ENCODE peak calls at places on chromosomes 16 and 17, in nine cellular contexts. E is fibroblast of lung; I is neural progenitor cell; M is effector memory CD4-positive, alpha-beta T cell; J is sigmoid colon; T is transverse colon; H is mesendoderm; Y is CD8-positive, alpha-beta T cell; O is IMR-90. A is an unnamed sample. For H3K4me1, the result is how much of the 10 kb centered on the place peaks cover.

GRCh38 chr17:42675348-42675983 is 1.3 kb downstream of the PLEKHH3 start:
- DNase-seq in E (no peak), I (no peak), M (no peak), J (no peak), T (peak), H (no peak), Y (no peak), O (no peak), A (peak)

GRCh38 chr16:53744449-53744848 is 40.5 kb downstream of the FTO start:
- DNase-seq in E (no peak), I (no peak), M (no peak), J (no peak), T (no peak), H (peak), Y (peak), O (no peak), A (no peak)

GRCh38 chr17:3566551-3566950 is 8.9 kb upstream of the TRPV3 start:
- DNase-seq in E (no peak), I (no peak), M (no peak), J (no peak), T (no peak), H (no peak), Y (no peak), O (no peak), A (no peak)

GRCh38 chr16:7405166-7405565 is 72.5 kb downstream of the RBFOX1 start:
- DNase-seq in E (no peak), I (peak), M (no peak), J (no peak), T (no peak), H (peak), Y (no peak), O (no peak), A (peak)

GRCh38 chr17:83078378-83079339 is 750 bp upstream of the METRNL start:
- DNase-seq in E (no peak), I (peak), M (no peak), J (peak), T (no peak), H (no peak), Y (no peak), O (no peak), A (no peak)

GRCh38 chr17:32962320-32962707 is 29.3 kb upstream of the SPACA3 start:
- DNase-seq in E (no peak), I (no peak), M (no peak), J (no peak), T (no peak), H (peak), Y (no peak), O (no peak), A (no peak)

GRCh38 chr17:17784599-17785264 is 52.1 kb downstream of the SREBF1 start:
- DNase-seq in E (no peak), I (peak), M (no peak), J (no peak), T (no peak), H (peak), Y (peak), O (no peak), A (no peak)

GRCh38 chr17:8742828-8743227 is 1.8 kb downstream of the CCDC42 start:
- DNase-seq in E (no peak), I (no peak), M (no peak), J (no peak), T (no peak), H (no peak), Y (no peak), O (no peak), A (no peak)

GRCh38 chr16:4140652-4141051 is 24.4 kb upstream of the ADCY9 start:
- DNase-seq in E (peak), I (no peak), M (no peak), J (no peak), T (no peak), H (no peak), Y (no peak), O (peak), A (no peak)

GRCh38 chr17:75084039-75084660 is 3.6 kb upstream of the SLC16A5 start:
- DNase-seq in E (peak), I (no peak), M (no peak), J (no peak), T (no peak), H (peak), Y (peak), O (no peak), A (no peak)

GRCh38 chr17:81398170-81398854 is 3.1 kb downstream of the BAHCC1 start:
- DNase-seq in E (peak), I (peak), M (no peak), J (no peak), T (peak), H (peak), Y (no peak), O (peak), A (no peak)

GRCh38 chr17:46771601-46772012 is 46.9 kb downstream of the WNT3 start:
- DNase-seq in E (no peak), I (no peak), M (no peak), J (no peak), T (peak), H (peak), Y (no peak), O (no peak), A (peak)

GRCh38 chr17:42050360-42051012 is at the start of gene C17orf113:
- DNase-seq in E (peak), I (peak), M (peak), J (peak), T (peak), H (peak), Y (peak), O (no peak), A (peak)

GRCh38 chr17:7133424-7133823 is 18.8 kb upstream of the ASGR2 start:
- DNase-seq in E (no peak), I (peak), M (no peak), J (no peak), T (peak), H (peak), Y (peak), O (no peak), A (peak)

GRCh38 chr16:27097671-27098275 is 31.0 kb downstream of the C16orf82 start:
- DNase-seq in E (peak), I (no peak), M (no peak), J (no peak), T (no peak), H (no peak), Y (no peak), O (no peak), A (peak)

GRCh38 chr17:27481327-27481726 is 25.1 kb downstream of the KSR1 start:
- DNase-seq in E (no peak), I (no peak), M (peak), J (no peak), T (no peak), H (no peak), Y (peak), O (no peak), A (no peak)

GRCh38 chr17:3636908-3637373 is 381 bp downstream of the CTNS start:
- DNase-seq in E (no peak), I (peak), M (no peak), J (no peak), T (no peak), H (peak), Y (peak), O (no peak), A (no peak)

GRCh38 chr16:24988137-24988535 is 27.0 kb downstream of the ARHGAP17 start:
- DNase-seq in E (no peak), I (no peak), M (no peak), J (no peak), T (no peak), H (no peak), Y (no peak), O (peak), A (no peak)

GRCh38 chr16:27972500-27972899 is 91.0 kb downstream of the GSG1L start:
- DNase-seq in E (peak), I (peak), M (peak), J (peak), T (peak), H (peak), Y (no peak), O (peak), A (peak)

GRCh38 chr16:3745751-3746355 is 28.5 kb upstream of the TRAP1 start:
- DNase-seq in E (peak), I (no peak), M (no peak), J (peak), T (no peak), H (no peak), Y (no peak), O (peak), A (no peak)

GRCh38 chr17:81566461-81567126 is 14.4 kb upstream of the FAAP100 start:
- DNase-seq in E (peak), I (no peak), M (no peak), J (peak), T (peak), H (no peak), Y (no peak), O (peak), A (peak)

GRCh38 chr17:39199673-39199985 is 454 bp upstream of the RPL19 start:
- DNase-seq in E (no peak), I (no peak), M (no peak), J (no peak), T (no peak), H (no peak), Y (no peak), O (no peak), A (no peak)

GRCh38 chr17:18905226-18905625 is 46.7 kb upstream of the SLC5A10 start:
- DNase-seq in E (no peak), I (no peak), M (no peak), J (no peak), T (no peak), H (no peak), Y (no peak), O (no peak), A (no peak)

GRCh38 chr17:10992097-10992496 is 154.2 kb upstream of the PIRT start:
- DNase-seq in E (no peak), I (no peak), M (no peak), J (no peak), T (no peak), H (no peak), Y (no peak), O (no peak), A (no peak)

GRCh38 chr16:70751593-70751992 is 49.4 kb downstream of the VAC14 start:
- DNase-seq in E (no peak), I (no peak), M (no peak), J (no peak), T (peak), H (no peak), Y (no peak), O (no peak), A (no peak)

GRCh38 chr17:15319461-15319860 is 21.9 kb downstream of the TEKT3 start:
- DNase-seq in E (no peak), I (no peak), M (no peak), J (no peak), T (no peak), H (no peak), Y (no peak), O (no peak), A (no peak)

GRCh38 chr17:82551779-82552457 is 32.4 kb downstream of the FOXK2 start:
- DNase-seq in E (peak), I (peak), M (peak), J (peak), T (peak), H (peak), Y (peak), O (peak), A (peak)

GRCh38 chr16:66502020-66502913 is 47.7 kb downstream of the TK2 start:
- DNase-seq in E (peak), I (no peak), M (no peak), J (peak), T (no peak), H (no peak), Y (no peak), O (peak), A (no peak)

GRCh38 chr16:86566966-86567700 is 504 bp downstream of the FOXC2 start:
- DNase-seq in E (peak), I (peak), M (no peak), J (no peak), T (no peak), H (peak), Y (no peak), O (peak), A (peak)

GRCh38 chr16:73216932-73217331 is 169.0 kb upstream of the ZFHX3 start:
- DNase-seq in E (no peak), I (no peak), M (no peak), J (no peak), T (no peak), H (no peak), Y (no peak), O (peak), A (no peak)

GRCh38 chr17:1577186-1577585 is 14.6 kb upstream of the PITPNA start:
- DNase-seq in E (peak), I (no peak), M (no peak), J (peak), T (peak), H (peak), Y (no peak), O (peak), A (peak)

GRCh38 chr17:69268442-69269068 is 39.9 kb upstream of the ABCA10 start:
- DNase-seq in E (no peak), I (no peak), M (no peak), J (no peak), T (no peak), H (no peak), Y (no peak), O (no peak), A (no peak)

GRCh38 chr16:30163538-30163937 is 19.9 kb upstream of the CORO1A start:
- DNase-seq in E (no peak), I (no peak), M (no peak), J (no peak), T (no peak), H (no peak), Y (no peak), O (no peak), A (no peak)

GRCh38 chr16:50282010-50282538 is 15.7 kb downstream of the ADCY7 start:
- DNase-seq in E (peak), I (no peak), M (peak), J (peak), T (peak), H (no peak), Y (peak), O (no peak), A (peak)

DNA sequence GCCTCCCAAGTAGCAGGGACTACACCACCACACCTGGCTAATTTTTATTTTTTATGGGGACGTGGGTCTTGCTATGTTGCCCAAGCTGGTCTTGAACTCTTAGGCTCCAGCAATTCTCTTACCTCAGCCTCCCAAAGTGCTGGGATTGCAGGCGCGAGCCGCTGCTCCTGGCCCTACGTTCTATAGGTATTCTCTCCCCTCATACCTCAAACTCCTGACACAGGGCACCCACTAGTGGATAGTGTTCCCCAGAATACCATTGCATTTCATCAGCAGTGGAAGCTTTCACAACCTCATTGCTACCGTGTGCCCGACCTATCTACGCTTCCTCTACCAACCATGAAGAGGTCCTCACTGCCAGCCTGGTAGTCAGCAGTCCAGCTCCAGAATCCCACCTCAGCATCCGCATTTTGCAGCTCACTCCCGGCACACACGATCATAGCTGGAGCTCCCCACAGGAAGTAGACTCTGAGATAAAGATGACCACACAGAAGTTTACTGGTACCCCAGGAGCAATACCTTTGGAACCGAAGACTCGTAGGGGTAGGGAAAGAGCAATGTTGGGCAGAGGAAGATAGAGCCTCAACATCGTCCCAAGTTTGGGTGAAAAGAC is 9.3 kb downstream of the CTRB2 start:
- DNase-seq in E (no peak), I (no peak), M (no peak), J (no peak), T (no peak), H (peak), Y (no peak), O (no peak), A (no peak)
- H3K4me1 ChIP-seq in E (under half), I (under half), M (under half), J (under half), T (under half), H (under half), Y (under half), O (under half), A (under half)

DNA sequence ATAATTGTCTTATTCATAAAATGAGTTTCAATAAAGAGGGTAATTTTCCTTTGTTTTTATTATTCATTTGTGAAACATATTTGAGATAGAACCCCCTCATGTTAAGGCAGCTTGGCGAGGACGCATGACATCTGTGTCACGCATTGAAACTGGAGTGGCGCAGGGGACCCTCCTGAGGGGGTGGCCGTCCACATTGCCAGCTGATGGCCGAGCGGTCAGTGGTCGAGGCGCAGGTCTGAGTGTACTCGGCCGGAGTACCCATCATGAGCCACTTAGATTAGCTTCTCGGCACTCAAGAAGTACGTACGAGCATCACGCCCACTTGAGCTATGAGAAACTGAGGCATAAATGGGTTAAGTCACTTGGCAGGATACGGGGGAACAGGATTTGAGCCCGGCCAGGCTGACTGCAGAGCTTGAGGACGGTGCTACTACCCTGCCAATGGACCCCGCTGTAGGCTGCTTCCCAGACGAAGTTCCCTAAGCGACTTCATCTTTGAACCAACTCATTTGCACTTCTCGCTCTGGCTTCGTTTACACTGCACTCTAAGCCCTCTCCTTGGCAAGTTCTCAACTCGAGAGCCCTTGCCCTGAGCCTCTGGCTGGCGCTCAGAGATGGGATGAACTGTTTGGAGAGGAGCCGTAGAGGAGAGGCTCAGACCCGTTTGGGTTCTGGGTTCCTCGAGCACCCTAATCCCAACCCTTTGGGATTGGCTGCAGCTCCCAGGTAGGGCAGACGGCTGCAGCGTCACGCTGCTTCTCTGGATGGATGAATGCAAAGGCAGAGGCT is 91.8 kb downstream of the SDK2 start:
- DNase-seq in E (no peak), I (no peak), M (no peak), J (no peak), T (no peak), H (no peak), Y (no peak), O (no peak), A (no peak)
- H3K4me3 ChIP-seq in E (no peak), I (no peak), M (no peak), J (no peak), T (no peak), H (no peak), Y (no peak), O (no peak), A (no peak)

GRCh38 chr16:20902426-20902825 is 1.9 kb downstream of the LYRM1 start:
- DNase-seq in E (no peak), I (no peak), M (no peak), J (no peak), T (no peak), H (no peak), Y (no peak), O (no peak), A (no peak)

GRCh38 chr16:20901441-20902112 is 1.0 kb downstream of the LYRM1 start:
- DNase-seq in E (peak), I (peak), M (peak), J (peak), T (peak), H (peak), Y (peak), O (peak), A (peak)

GRCh38 chr16:20899503-20900298 is 457 bp downstream of the DCUN1D3 start:
- DNase-seq in E (no peak), I (no peak), M (no peak), J (no peak), T (no peak), H (peak), Y (no peak), O (no peak), A (no peak)

GRCh38 chr16:20900299-20901067 is at the start of the genes DCUN1D3 and LYRM1:
- DNase-seq in E (peak), I (peak), M (peak), J (peak), T (peak), H (peak), Y (peak), O (peak), A (peak)

DNA sequence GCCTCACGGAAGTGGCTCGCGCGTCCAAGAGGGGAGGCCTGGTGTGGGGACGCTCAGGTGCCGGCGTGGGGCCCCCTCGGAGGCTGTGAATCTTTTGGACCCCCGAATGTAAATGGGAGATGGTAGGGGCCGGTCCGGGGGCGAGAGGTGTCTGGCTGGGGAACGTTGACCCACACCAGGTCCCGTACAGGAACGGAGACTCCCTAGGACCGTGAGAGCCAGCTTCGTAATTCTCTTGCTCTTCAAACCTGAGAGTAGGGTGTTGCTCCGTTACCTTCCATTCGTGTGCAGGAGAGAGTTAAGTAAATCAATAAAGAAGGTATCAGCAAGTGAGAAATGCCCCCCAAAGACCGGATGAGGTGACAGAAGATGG is 483 bp downstream of the LYRM1 start:
- DNase-seq in E (no peak), I (no peak), M (no peak), J (no peak), T (no peak), H (peak), Y (no peak), O (no peak), A (no peak)
- H3K4me1 ChIP-seq in E (under half), I (under half), M (under half), J (half or more), T (under half), H (under half), Y (under half), O (under half), A (half or more)

DNA sequence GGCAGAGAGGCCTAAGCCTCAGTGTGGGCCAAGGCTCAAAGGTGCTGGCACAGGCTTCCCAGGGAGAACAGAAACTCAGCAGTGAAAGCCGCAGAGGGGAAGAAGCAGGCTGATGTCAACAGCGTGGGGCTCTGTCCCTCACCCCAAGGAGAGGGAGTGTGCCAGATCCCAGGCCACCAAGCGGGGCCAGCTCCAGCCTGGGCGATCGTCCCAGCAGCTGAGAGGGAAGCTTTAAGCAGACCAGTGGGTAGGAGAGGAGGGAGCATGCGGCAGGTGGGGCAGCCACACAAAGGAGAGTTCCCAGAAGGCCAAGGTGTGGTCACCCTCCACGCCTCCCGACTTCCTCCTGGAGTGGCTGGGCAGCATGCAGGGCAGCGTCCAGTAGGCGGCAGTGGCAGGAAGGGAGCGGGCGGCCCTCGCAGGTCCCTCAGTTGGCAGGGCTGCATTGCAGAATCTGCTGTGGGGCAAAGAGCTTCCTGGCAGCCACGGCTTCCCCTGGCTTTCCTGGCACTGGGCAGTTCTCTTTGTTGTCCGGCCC is 6.0 kb downstream of the SYNGR2 start:
- DNase-seq in E (no peak), I (no peak), M (no peak), J (peak), T (peak), H (no peak), Y (no peak), O (no peak), A (peak)
- H3K4me3 ChIP-seq in E (no peak), I (no peak), M (no peak), J (no peak), T (no peak), H (no peak), Y (no peak), O (no peak), A (no peak)

GRCh38 chr16:11100239-11100750 is 155.7 kb downstream of the SOCS1 start:
- DNase-seq in E (peak), I (peak), M (no peak), J (peak), T (peak), H (peak), Y (no peak), O (peak), A (peak)
- H3K4me1 ChIP-seq in E (under half), I (under half), M (under half), J (under half), T (under half), H (under half), Y (under half), O (under half), A (half or more)

GRCh38 chr17:57761887-57762286 is 16.8 kb upstream of the CCDC182 start:
- DNase-seq in E (no peak), I (peak), M (no peak), J (no peak), T (no peak), H (no peak), Y (no peak), O (no peak), A (no peak)
- H3K4me3 ChIP-seq in E (no peak), I (peak), M (no peak), J (no peak), T (no peak), H (no peak), Y (no peak), O (no peak), A (no peak)